ENCODE peak calls at places on chromosome 19, in seven cellular contexts. One of them, this sample, is unnamed.

GRCh38 chr19:8259142-8259921 is 48.8 kb downstream of the CD320 start:
- DNase-seq in foreskin fibroblast: no peak
- DNase-seq in C1 segment of cervical spinal cord: no peak
- DNase-seq in HTR-8/SVneo: no peak
- DNase-seq in HEK293T: no peak
- DNase-seq in left colon: no peak
- DNase-seq in EL: no peak
- DNase-seq in this sample: no peak

GRCh38 chr19:46426506-46427162 is 2.1 kb downstream of the PNMA8C start:
- DNase-seq in foreskin fibroblast: peak
- DNase-seq in C1 segment of cervical spinal cord: peak
- DNase-seq in HTR-8/SVneo: peak
- DNase-seq in HEK293T: no peak
- DNase-seq in left colon: peak
- DNase-seq in EL: peak
- DNase-seq in this sample: peak

GRCh38 chr19:44202470-44202869 is 9.9 kb upstream of the ZNF227 start:
- DNase-seq in foreskin fibroblast: peak
- DNase-seq in C1 segment of cervical spinal cord: no peak
- DNase-seq in HTR-8/SVneo: no peak
- DNase-seq in HEK293T: no peak
- DNase-seq in left colon: no peak
- DNase-seq in EL: peak
- DNase-seq in this sample: no peak

GRCh38 chr19:21482863-21483276 is 22.5 kb upstream of the ZNF429 start:
- DNase-seq in foreskin fibroblast: no peak
- DNase-seq in C1 segment of cervical spinal cord: no peak
- DNase-seq in HTR-8/SVneo: no peak
- DNase-seq in HEK293T: peak
- DNase-seq in left colon: no peak
- DNase-seq in EL: peak
- DNase-seq in this sample: peak

GRCh38 chr19:33339016-33339749 is 34.3 kb upstream of the CEBPG start:
- DNase-seq in foreskin fibroblast: no peak
- DNase-seq in C1 segment of cervical spinal cord: no peak
- DNase-seq in HTR-8/SVneo: no peak
- DNase-seq in HEK293T: no peak
- DNase-seq in left colon: no peak
- DNase-seq in EL: no peak
- DNase-seq in this sample: no peak

GRCh38 chr19:6213696-6214585 is 65.8 kb downstream of the MLLT1 start:
- DNase-seq in foreskin fibroblast: no peak
- DNase-seq in C1 segment of cervical spinal cord: no peak
- DNase-seq in HTR-8/SVneo: no peak
- DNase-seq in HEK293T: no peak
- DNase-seq in left colon: no peak
- DNase-seq in EL: no peak
- DNase-seq in this sample: no peak

GRCh38 chr19:7751157-7751783 is 3.9 kb upstream of the CD209 start:
- DNase-seq in foreskin fibroblast: no peak
- DNase-seq in C1 segment of cervical spinal cord: no peak
- DNase-seq in HTR-8/SVneo: no peak
- DNase-seq in HEK293T: no peak
- DNase-seq in left colon: no peak
- DNase-seq in EL: no peak
- DNase-seq in this sample: no peak

GRCh38 chr19:44745386-44745831 is 3.1 kb upstream of the BCL3 start:
- DNase-seq in foreskin fibroblast: peak
- DNase-seq in C1 segment of cervical spinal cord: no peak
- DNase-seq in HTR-8/SVneo: peak
- DNase-seq in HEK293T: no peak
- DNase-seq in left colon: peak
- DNase-seq in EL: peak
- DNase-seq in this sample: peak

GRCh38 chr19:12696366-12697335 is at the start of gene FBXW9:
- DNase-seq in foreskin fibroblast: peak
- DNase-seq in C1 segment of cervical spinal cord: peak
- DNase-seq in HTR-8/SVneo: peak
- DNase-seq in HEK293T: peak
- DNase-seq in left colon: peak
- DNase-seq in EL: peak
- DNase-seq in this sample: peak

GRCh38 chr19:48896191-48896720 is 2.3 kb downstream of the TULP2 start:
- DNase-seq in foreskin fibroblast: no peak
- DNase-seq in C1 segment of cervical spinal cord: no peak
- DNase-seq in HTR-8/SVneo: no peak
- DNase-seq in HEK293T: peak
- DNase-seq in left colon: no peak
- DNase-seq in EL: peak
- DNase-seq in this sample: peak

GRCh38 chr19:4909172-4909896 is at the start of gene UHRF1:
- DNase-seq in foreskin fibroblast: no peak
- DNase-seq in C1 segment of cervical spinal cord: no peak
- DNase-seq in HTR-8/SVneo: peak
- DNase-seq in HEK293T: peak
- DNase-seq in left colon: no peak
- DNase-seq in EL: peak
- DNase-seq in this sample: no peak

GRCh38 chr19:16268676-16269319 is 55.8 kb upstream of the KLF2 start:
- DNase-seq in foreskin fibroblast: no peak
- DNase-seq in C1 segment of cervical spinal cord: no peak
- DNase-seq in HTR-8/SVneo: no peak
- DNase-seq in HEK293T: no peak
- DNase-seq in left colon: no peak
- DNase-seq in EL: no peak
- DNase-seq in this sample: no peak

GRCh38 chr19:32404939-32405430 is 585 bp upstream of the DPY19L3 start:
- DNase-seq in foreskin fibroblast: no peak
- DNase-seq in C1 segment of cervical spinal cord: peak
- DNase-seq in HTR-8/SVneo: peak
- DNase-seq in HEK293T: peak
- DNase-seq in left colon: peak
- DNase-seq in EL: no peak
- DNase-seq in this sample: peak

GRCh38 chr19:756232-756631 is 5.3 kb downstream of the MISP start:
- DNase-seq in foreskin fibroblast: peak
- DNase-seq in C1 segment of cervical spinal cord: no peak
- DNase-seq in HTR-8/SVneo: no peak
- DNase-seq in HEK293T: peak
- DNase-seq in left colon: no peak
- DNase-seq in EL: peak
- DNase-seq in this sample: no peak

GRCh38 chr19:49490287-49491029 is 3.0 kb downstream of the RPL13A start:
- DNase-seq in foreskin fibroblast: no peak
- DNase-seq in C1 segment of cervical spinal cord: no peak
- DNase-seq in HTR-8/SVneo: no peak
- DNase-seq in HEK293T: no peak
- DNase-seq in left colon: peak
- DNase-seq in EL: no peak
- DNase-seq in this sample: no peak

GRCh38 chr19:52258426-52258825 is 11.0 kb upstream of the ZNF766 start:
- DNase-seq in foreskin fibroblast: no peak
- DNase-seq in C1 segment of cervical spinal cord: no peak
- DNase-seq in HTR-8/SVneo: no peak
- DNase-seq in HEK293T: no peak
- DNase-seq in left colon: no peak
- DNase-seq in EL: no peak
- DNase-seq in this sample: no peak

GRCh38 chr19:3932931-3933810 is at the start of gene NMRK2:
- DNase-seq in foreskin fibroblast: no peak
- DNase-seq in C1 segment of cervical spinal cord: no peak
- DNase-seq in HTR-8/SVneo: no peak
- DNase-seq in HEK293T: no peak
- DNase-seq in left colon: no peak
- DNase-seq in EL: no peak
- DNase-seq in this sample: no peak

GRCh38 chr19:45164577-45165335 is 4.0 kb upstream of the NKPD1 start:
- DNase-seq in foreskin fibroblast: no peak
- DNase-seq in C1 segment of cervical spinal cord: no peak
- DNase-seq in HTR-8/SVneo: no peak
- DNase-seq in HEK293T: no peak
- DNase-seq in left colon: peak
- DNase-seq in EL: peak
- DNase-seq in this sample: peak